ENCODE peak calls at places on chromosomes 3 and 15, in eight cellular contexts. Y is GM23248, S is GM10248, H is HFF-Myc, K is GM12865, W is A549, U is RWPE1, D is ascending aorta. I is an unnamed sample.

GRCh38 chr3:186532641-186533072 is 11.5 kb downstream of the CRYGS start:
- DNase-seq in Y (no peak), S (peak), H (no peak), K (peak), W (no peak), U (no peak), D (no peak), I (no peak)

GRCh38 chr3:133412511-133413165 is 12.8 kb downstream of the BFSP2 start:
- DNase-seq in Y (peak), S (no peak), H (no peak), K (no peak), W (no peak), U (no peak), D (no peak), I (peak)

GRCh38 chr15:60006808-60007346 is 2.8 kb downstream of the FOXB1 start:
- DNase-seq in Y (no peak), S (no peak), H (no peak), K (no peak), W (no peak), U (no peak), D (no peak), I (no peak)

GRCh38 chr3:151974067-151974466 is 100.6 kb downstream of the SUCNR1 start:
- DNase-seq in Y (peak), S (no peak), H (no peak), K (no peak), W (no peak), U (no peak), D (no peak), I (peak)

GRCh38 chr15:98682992-98683701 is 34.8 kb downstream of the IGF1R start:
- DNase-seq in Y (peak), S (no peak), H (no peak), K (no peak), W (no peak), U (peak), D (no peak), I (peak)

GRCh38 chr3:61442696-61443095 is 118.7 kb upstream of the PTPRG start:
- DNase-seq in Y (no peak), S (no peak), H (no peak), K (no peak), W (no peak), U (no peak), D (no peak), I (peak)

GRCh38 chr3:12929801-12930200 is 88.4 kb upstream of the RPL32 start:
- DNase-seq in Y (no peak), S (no peak), H (no peak), K (no peak), W (no peak), U (no peak), D (no peak), I (no peak)

GRCh38 chr15:71697236-71697635 is 113.1 kb upstream of the NR2E3 start:
- DNase-seq in Y (no peak), S (no peak), H (no peak), K (no peak), W (no peak), U (no peak), D (no peak), I (no peak)

GRCh38 chr3:106068795-106069194 is 200.0 kb upstream of the CBLB start:
- DNase-seq in Y (peak), S (peak), H (no peak), K (peak), W (no peak), U (no peak), D (no peak), I (peak)

I was measured in fibroblast of the aortic adventitia.